ENCODE peak calls at places on chromosomes 7 and 10, in seven cellular contexts. O is body of pancreas, F is right lobe of liver, H is HCT116, A is heart left ventricle, E is A549, P is IMR-90. D is an unnamed sample.

GRCh38 chr10:80188713-80189112 is 16.6 kb downstream of the ANXA11 start:
- ATAC-seq in P (no peak), O (no peak), F (no peak), H (no peak), E (no peak), A (no peak), D (no peak)

GRCh38 chr10:42988517-42989395 is 88.1 kb upstream of the RET start:
- ATAC-seq in P (no peak), O (no peak), F (no peak), H (no peak), A (no peak), E (no peak), D (no peak)

GRCh38 chr7:54904130-54904529 is 114.7 kb upstream of the EGFR start:
- ATAC-seq in P (peak; percentile 92), H (no peak), A (peak; percentile 90), E (no peak), F (peak; percentile 40), O (peak; percentile 71), D (peak; percentile 96)

GRCh38 chr7:1450987-1451386 is 8.3 kb downstream of the MICALL2 start:
- ATAC-seq in O (no peak), A (no peak), P (no peak), F (no peak), E (no peak), H (no peak), D (no peak)

GRCh38 chr7:73449422-73449821 is 15.8 kb downstream of the FZD9 start:
- ATAC-seq in P (no peak), E (no peak), F (no peak), A (no peak), H (no peak), O (no peak), D (no peak)

GRCh38 chr10:118557946-118558345 is 37.5 kb downstream of the PRLHR start:
- ATAC-seq in A (peak; percentile 72), O (no peak), E (no peak), H (no peak), P (no peak), F (no peak), D (no peak)

GRCh38 chr7:144995495-144995894 is 159.6 kb upstream of the TPK1 start:
- ATAC-seq in F (no peak), O (no peak), P (no peak), A (no peak), E (no peak), H (no peak), D (no peak)

GRCh38 chr7:144786079-144786478 is 49.8 kb downstream of the TPK1 start:
- ATAC-seq in A (no peak), P (no peak), H (no peak), E (no peak), F (no peak), O (no peak), D (no peak)

GRCh38 chr10:1400129-1400865 is 337.0 kb downstream of the ADARB2 start:
- ATAC-seq in F (no peak), A (no peak), O (no peak), H (no peak), P (no peak), E (no peak), D (no peak)

GRCh38 chr10:1677307-1677939 is 59.9 kb downstream of the ADARB2 start:
- ATAC-seq in F (no peak), H (no peak), P (no peak), O (no peak), E (peak; percentile 24), A (no peak), D (no peak)

GRCh38 chr7:55641811-55642210 is 69.5 kb upstream of the VOPP1 start:
- ATAC-seq in O (no peak), P (no peak), F (no peak), E (no peak), H (no peak), A (no peak), D (no peak)

GRCh38 chr10:105875050-105875449 is 1234.0 kb downstream of the SORCS3 start:
- ATAC-seq in O (no peak), H (no peak), F (no peak), P (no peak), A (no peak), E (no peak), D (no peak)

GRCh38 chr10:81570349-81570748 is 304.6 kb upstream of the NRG3 start:
- ATAC-seq in P (no peak), A (peak; percentile 16), O (no peak), E (no peak), H (no peak), F (no peak), D (peak; percentile 13)

GRCh38 chr10:11171452-11171851 is 153.8 kb downstream of the CELF2 start:
- ATAC-seq in O (no peak), A (no peak), E (no peak), H (no peak), F (peak; percentile 13), P (no peak), D (no peak)

GRCh38 chr7:133530682-133531081 is 277.8 kb downstream of the EXOC4 start:
- ATAC-seq in F (no peak), A (peak; percentile 56), O (no peak), E (no peak), H (no peak), P (no peak), D (no peak)

GRCh38 chr7:76000566-76000965 is 6.2 kb upstream of the TMEM120A start:
- ATAC-seq in O (no peak), P (no peak), A (no peak), E (peak; percentile 41), F (no peak), H (no peak), D (no peak)

GRCh38 chr10:4316166-4316810 is 509.7 kb upstream of the AKR1E2 start:
- ATAC-seq in E (no peak), P (peak; percentile 77), A (peak; percentile 82), F (no peak), O (no peak), H (no peak), D (no peak)

GRCh38 chr10:127338391-127339108 is 142.2 kb upstream of the INSYN2A start:
- ATAC-seq in P (no peak), H (no peak), F (no peak), E (no peak), A (peak; percentile 41), O (no peak), D (peak; percentile 60)

DNA sequence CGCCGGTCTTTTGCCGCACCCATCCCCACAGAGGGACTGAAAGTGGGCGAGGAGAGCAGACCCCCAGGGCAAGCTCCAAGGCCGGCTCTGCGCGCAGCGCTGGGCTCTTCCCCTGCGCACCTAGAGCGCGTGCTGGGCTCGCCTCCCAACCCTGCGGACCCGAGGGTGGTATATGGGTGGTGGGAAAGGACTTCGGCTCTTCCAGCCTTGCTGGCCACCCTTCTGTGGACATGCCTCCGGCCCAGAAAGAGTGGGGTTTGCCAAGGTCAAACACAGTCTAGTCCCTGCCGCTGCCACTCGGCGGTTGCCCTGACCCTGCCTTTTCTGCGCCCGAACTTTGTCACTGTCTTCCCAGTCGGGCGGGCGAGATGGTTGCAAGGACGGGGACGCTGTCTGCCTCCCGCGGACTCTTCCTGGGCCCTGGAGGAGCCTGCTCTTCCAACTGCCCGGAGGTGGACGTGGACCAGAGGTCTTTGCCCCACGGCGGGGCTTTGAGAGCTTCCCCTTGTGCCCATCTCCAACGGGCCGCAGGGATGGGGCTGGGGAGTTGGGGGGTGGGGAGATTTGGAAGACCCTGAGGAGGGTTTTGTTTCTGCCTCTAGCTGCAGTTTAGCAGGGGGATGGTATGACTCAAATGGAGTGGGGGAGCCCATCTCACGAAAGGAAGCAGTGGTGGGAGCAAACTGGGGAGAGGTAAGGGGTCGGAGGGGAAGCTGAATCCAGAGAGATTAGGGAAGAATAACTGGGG is 1.5 kb downstream of the ADCY1 start:
- ATAC-seq in A (peak; percentile 9), P (no peak), H (no peak), O (peak; percentile 19), E (no peak), F (no peak), D (no peak)
- TF ChIP-seq POLR2A in A (no peak), P (no peak), H (no peak), O (no peak), E (no peak), F (no peak), D (no peak)

GRCh38 chr7:44983742-44984477 is 5.1 kb upstream of the MYO1G start:
- ATAC-seq in E (no peak), H (no peak), A (no peak), O (no peak), P (no peak), F (no peak), D (no peak)
- H3K4me1 ChIP-seq in E (peaks cover 39% of the 10 kb centered on the region), H (peaks cover 40% of the 10 kb centered on the region), A (peaks cover 31% of the 10 kb centered on the region), O (peaks cover 35% of the 10 kb centered on the region), P (peaks cover 13% of the 10 kb centered on the region), F (peaks cover 7% of the 10 kb centered on the region), D (peaks cover 18% of the 10 kb centered on the region)

GRCh38 chr7:100745184-100745583 is 11.8 kb downstream of the ZAN start:
- ATAC-seq in A (peak; percentile 84), P (peak; percentile 96), E (no peak), H (peak; percentile 95), F (peak; percentile 48), O (peak; percentile 72), D (peak; percentile 67)
- TF ChIP-seq POLR2A in A (no peak), P (no peak), E (no peak), H (peak; percentile 50), F (no peak), O (no peak), D (no peak)

GRCh38 chr7:151083824-151084160 is 499 bp upstream of the TMUB1 start:
- ATAC-seq in A (no peak), F (no peak), P (no peak), H (no peak), E (no peak), O (no peak), D (no peak)

GRCh38 chr7:151081170-151082101 is 827 bp upstream of the FASTK start:
- ATAC-seq in P (peak; percentile 0), A (no peak), E (peak; percentile 7), H (peak; percentile 5), O (peak; percentile 5), F (peak; percentile 60), D (peak; percentile 0)

GRCh38 chr7:151080522-151081169 is at the start of gene FASTK:
- ATAC-seq in O (peak; percentile 88), A (peak; percentile 84), P (peak; percentile 78), F (peak; percentile 88), H (peak; percentile 68), E (peak; percentile 51), D (peak; percentile 87)

GRCh38 chr7:151083071-151083823 is at the start of gene TMUB1:
- ATAC-seq in A (peak; percentile 15), O (peak; percentile 12), E (peak; percentile 20), H (peak; percentile 43), F (peak; percentile 37), P (peak; percentile 24), D (peak; percentile 38)

DNA sequence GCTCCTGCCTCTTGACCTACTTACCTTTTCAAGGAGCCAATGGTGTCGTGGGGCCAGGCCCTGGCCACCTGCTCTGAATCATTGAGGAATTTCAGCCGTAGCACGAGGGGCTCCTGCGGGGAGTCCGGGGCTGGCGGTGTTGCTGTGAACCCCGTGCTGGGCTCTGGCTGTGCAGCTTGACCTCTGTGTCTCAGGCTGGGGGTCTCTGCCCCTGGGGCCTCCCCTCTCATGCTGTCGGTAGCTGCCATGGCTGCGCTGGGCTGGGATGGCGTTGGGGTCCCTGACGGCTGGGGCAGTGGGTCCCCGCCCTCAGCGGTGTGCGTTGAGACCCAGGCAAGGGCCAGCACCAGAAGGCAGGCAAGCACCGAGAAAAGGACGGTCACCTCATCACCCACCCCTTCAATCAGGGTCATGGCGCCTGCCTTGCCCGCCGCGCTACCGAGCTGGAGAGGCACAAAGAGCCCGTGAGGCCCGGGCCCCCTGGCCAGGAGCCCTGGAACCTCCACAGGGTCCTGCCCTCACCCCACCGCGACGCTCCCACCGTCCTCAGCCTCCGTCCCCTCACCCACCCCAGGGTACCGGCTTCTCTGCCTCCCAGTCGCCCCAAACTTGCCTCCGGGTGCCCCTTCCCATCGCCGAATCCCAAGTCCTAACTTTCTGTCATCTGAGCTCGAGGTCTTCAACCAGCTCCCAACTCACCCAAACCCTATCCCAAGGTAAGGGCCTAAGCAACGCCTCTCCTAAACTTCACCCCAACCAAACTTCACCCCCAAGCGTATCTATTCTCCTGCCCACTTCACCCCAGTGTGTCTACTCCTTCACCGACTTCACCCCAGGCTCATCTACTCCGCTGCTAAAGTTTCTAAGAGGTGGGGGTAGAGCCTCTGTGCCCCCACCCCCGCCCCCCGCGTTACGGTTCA is 882 bp downstream of the TMUB1 start:
- ATAC-seq in O (no peak), H (no peak), E (no peak), P (no peak), A (no peak), F (no peak), D (no peak)
- H3K4me1 ChIP-seq in O (peaks cover 72% of the 10 kb centered on the region), H (peaks cover 59% of the 10 kb centered on the region), E (peaks cover 47% of the 10 kb centered on the region), P (peaks cover 25% of the 10 kb centered on the region), A (peaks cover 63% of the 10 kb centered on the region), F (peaks cover 37% of the 10 kb centered on the region), D (peaks cover 79% of the 10 kb centered on the region)